ENCODE peak calls at places on chromosomes 2 and 18, in four cellular contexts. S, Y, E and W are unnamed samples.

GRCh38 chr2:147937744-147938349 is 82.7 kb downstream of the ORC4 start:
- DNase-seq in E (peak; percentile 16), Y (peak; percentile 39), S (peak; percentile 56), W (peak; percentile 3)

GRCh38 chr2:201886504-201886903 is 80.2 kb downstream of the CDK15 start:
- DNase-seq in E (no peak), S (peak; percentile 61), Y (no peak), W (peak; percentile 86)

GRCh38 chr2:236675051-236675450 is 105.4 kb downstream of the ACKR3 start:
- DNase-seq in E (no peak), S (no peak), Y (no peak), W (peak; percentile 73)

GRCh38 chr18:9697121-9697520 is 11.0 kb upstream of the RAB31 start:
- DNase-seq in S (no peak), Y (no peak), E (no peak), W (no peak)

GRCh38 chr18:41745166-41746049 is 209.6 kb upstream of the PIK3C3 start:
- DNase-seq in E (peak; percentile 71), S (peak; percentile 57), Y (peak; percentile 51), W (peak; percentile 28)

GRCh38 chr18:48729421-48729820 is 190.6 kb downstream of the CTIF start:
- DNase-seq in E (no peak), Y (peak; percentile 53), S (no peak), W (no peak)

GRCh38 chr2:144403940-144404339 is 116.0 kb downstream of the ZEB2 start:
- DNase-seq in Y (peak; percentile 46), E (no peak), S (no peak), W (no peak)

GRCh38 chr2:143505542-143505941 is 376.3 kb downstream of the ARHGAP15 start:
- DNase-seq in E (no peak), S (no peak), Y (no peak), W (no peak)

GRCh38 chr18:43170586-43170985 is 55.1 kb upstream of the RIT2 start:
- DNase-seq in S (no peak), E (no peak), Y (no peak), W (no peak)

GRCh38 chr18:55048892-55049291 is 89.6 kb upstream of the CCDC68 start:
- DNase-seq in S (peak; percentile 79), Y (peak; percentile 33), E (no peak), W (peak; percentile 35)

GRCh38 chr2:1132328-1132964 is 181.8 kb downstream of the SNTG2 start:
- DNase-seq in S (no peak), Y (no peak), E (no peak), W (no peak)

DNA sequence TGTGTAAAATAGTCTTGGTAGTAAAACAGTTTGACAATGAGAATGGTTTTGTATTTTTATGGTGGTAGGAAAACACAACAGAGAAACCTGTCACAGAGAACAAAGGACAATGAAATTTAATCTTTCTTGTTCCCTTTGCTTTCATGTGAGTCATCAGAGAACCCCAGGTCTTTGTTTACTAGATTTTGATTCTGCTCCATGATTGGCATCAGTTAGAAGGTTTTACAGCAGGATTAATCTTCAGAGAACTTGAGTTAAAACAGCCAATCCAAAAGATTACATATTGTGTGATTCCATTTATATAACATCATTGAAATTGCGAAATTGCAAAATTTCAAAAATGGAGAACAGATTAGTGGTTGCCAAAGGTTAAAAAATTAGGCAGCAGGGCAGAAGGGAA is 2.5 kb downstream of the APLF start:
- DNase-seq in E (no peak), S (peak; percentile 70), Y (no peak), W (no peak)
- H3K4me2 ChIP-seq in E (no peak overlapping the region), S (no peak overlapping the region), Y (no peak overlapping the region), W (no peak overlapping the region)

DNA sequence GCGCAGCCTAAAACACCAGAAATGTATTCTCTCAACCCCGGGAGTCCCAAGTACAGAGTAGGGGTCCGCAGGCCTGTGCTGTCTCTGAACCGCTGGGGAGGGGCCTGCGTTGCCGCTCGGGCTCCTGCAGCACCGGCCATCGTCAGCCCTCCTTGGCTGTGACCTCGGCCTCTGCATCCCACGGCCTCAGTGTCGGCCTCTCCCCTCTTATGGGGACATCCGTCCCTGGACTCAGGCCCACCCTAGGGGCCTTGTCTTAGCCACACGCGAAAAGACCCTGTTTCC is 50.5 kb downstream of the KCNG2 start:
- DNase-seq in E (no peak), Y (no peak), S (no peak), W (no peak)
- H3K36me3 ChIP-seq in E (no peaks in the 10 kb centered on the region), Y (no peaks in the 10 kb centered on the region), S (no peaks in the 10 kb centered on the region), W (no peaks in the 10 kb centered on the region)

DNA sequence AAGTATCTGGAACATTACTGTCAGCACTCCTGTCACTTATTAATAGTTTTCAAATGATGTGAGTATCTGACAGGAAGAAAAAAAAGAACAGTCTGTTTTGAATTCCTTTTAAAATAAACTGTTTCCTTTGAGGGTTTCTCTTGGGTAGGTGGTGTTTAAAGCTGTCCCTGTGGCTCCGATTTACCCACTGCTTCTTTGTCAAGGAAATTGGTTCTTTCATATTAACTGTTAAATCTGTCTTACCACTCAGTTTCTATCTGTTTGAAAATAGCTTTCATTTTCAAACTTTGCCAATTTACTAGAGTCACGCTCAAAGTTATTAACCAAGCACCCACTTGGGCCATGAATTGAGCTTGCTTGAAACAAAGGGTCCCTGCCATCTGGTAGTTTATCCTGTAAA is 614.6 kb upstream of the NXPH2 start:
- DNase-seq in Y (no peak), E (no peak), S (no peak), W (no peak)
- H3K4me3 ChIP-seq in Y (no peak overlapping the region), E (no peak overlapping the region), S (no peak overlapping the region), W (no peak overlapping the region)

DNA sequence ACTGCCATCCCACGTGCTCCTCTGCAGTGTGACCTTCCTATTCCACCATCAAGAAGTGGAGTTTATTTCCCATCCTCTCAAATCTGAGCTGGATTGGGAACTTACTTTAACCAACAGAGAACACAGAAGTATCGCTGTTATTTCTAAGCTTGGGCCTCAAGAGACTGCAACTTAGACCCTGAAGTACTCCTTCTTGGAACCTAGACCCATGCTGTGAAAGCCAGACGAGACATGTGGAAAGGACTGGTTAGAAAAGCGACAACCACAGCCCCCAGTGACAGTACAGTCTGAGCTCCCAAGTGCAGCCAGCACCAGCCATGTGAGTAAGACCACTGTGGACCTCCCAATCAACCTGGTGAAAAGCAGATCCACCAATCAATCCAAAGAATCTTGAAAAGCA is 52.1 kb downstream of the ZNF521 start:
- DNase-seq in E (no peak), S (no peak), Y (peak; percentile 33), W (no peak)
- H3K4me2 ChIP-seq in E (no peak overlapping the region), S (no peak overlapping the region), Y (no peak overlapping the region), W (no peak overlapping the region)

DNA sequence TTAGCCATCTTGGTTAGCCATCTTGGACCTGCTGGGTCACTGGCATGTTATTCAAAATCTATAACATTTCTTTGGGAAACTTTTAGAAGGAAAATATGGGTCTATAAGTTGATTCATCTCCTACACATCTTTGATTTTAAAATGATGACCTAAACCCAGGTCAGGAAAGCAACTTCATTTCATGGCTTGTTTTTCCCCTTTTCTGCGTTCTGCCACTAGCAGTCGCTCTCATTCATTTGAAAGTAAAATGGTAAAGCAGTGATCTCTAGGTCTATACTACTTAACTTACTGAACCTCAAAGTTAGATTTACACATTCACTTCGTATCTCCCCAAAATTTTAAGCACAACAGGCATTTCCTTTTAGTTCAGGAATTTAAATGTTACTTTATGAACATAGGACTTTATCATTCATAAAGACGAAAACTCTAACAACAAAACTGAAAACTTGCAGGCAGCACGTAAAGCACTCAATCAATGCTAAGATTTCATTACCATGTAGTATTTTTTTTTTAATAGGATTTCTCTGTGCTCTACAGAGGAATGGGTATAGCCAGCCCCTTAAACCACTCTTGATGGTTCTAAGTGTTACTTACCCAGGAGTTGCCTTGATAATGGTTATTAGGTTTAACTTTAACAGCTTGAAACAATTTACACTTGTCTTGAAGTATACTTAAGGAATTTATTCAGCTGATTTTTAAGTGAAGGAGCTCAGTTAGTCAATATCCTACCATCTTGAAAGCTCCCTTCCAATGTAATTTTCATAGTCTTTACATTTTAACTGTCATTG is 62.5 kb downstream of the GORASP2 start:
- DNase-seq in Y (no peak), E (no peak), S (no peak), W (no peak)
- H3K36me3 ChIP-seq in Y (peaks cover 84% of the 10 kb centered on the region), E (peaks cover 43% of the 10 kb centered on the region), S (peaks cover 29% of the 10 kb centered on the region), W (peaks cover 13% of the 10 kb centered on the region)

DNA sequence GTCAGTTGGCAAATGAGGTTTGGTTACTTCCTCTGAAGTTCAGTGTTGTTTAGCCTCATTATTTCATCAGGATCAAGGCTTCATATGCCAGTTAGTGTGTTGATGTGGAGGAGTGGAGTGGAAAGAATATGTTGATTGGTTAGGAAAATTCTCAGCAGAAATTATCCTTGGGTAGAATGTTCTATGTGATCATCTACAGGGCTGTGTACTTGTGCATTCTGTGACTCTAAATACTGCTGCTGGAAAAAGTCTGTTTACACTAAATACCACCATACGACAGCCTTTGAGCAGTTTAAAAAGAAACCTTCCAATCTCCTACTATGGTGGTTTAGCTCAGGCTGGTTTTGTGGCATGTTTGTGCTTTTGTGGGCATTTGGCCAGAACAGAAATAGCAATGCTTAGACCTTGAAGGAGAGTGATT is 25.8 kb downstream of the CAB39 start:
- DNase-seq in E (no peak), S (peak; percentile 23), Y (peak; percentile 83), W (no peak)
- H3K4me3 ChIP-seq in E (no peak overlapping the region), S (peak overlapping the region; percentile 53), Y (no peak overlapping the region), W (no peak overlapping the region)

GRCh38 chr2:38601061-38601460 is 1.7 kb downstream of the HNRNPLL start:
- DNase-seq in S (peak; percentile 15), Y (no peak), E (no peak), W (no peak)
- H3K4me2 ChIP-seq in S (peak overlapping the region; percentile 94), Y (peak overlapping the region; percentile 69), E (peak overlapping the region; percentile 74), W (peak overlapping the region; percentile 95)

GRCh38 chr2:238446371-238446770 is 19.6 kb downstream of the ASB1 start:
- DNase-seq in E (no peak), Y (no peak), S (no peak), W (no peak)

GRCh38 chr2:238441262-238442114 is 14.8 kb downstream of the ASB1 start:
- DNase-seq in E (peak; percentile 68), Y (peak; percentile 28), S (no peak), W (no peak)

GRCh38 chr2:238440767-238441166 is 14.0 kb downstream of the ASB1 start:
- DNase-seq in S (no peak), E (no peak), Y (no peak), W (no peak)

GRCh38 chr2:238445409-238446190 is 18.9 kb downstream of the ASB1 start:
- DNase-seq in Y (no peak), S (no peak), E (no peak), W (no peak)

DNA sequence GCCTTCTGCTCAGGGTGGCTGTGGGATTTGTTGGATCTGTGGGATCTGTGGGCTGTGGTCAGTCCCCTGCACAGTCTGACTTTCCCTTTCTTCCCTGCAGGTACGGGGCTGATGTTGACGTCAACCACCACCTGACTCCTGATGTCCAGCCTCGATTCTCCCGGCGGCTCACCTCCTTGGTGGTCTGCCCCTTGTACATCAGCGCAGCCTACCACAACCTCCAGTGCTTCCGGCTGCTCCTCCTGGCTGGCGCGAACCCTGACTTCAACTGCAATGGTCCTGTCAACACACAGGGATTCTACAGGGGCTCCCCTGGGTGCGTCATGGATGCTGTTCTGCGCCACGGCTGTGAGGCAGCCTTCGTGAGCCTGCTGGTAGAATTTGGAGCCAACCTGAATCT is 17.5 kb downstream of the ASB1 start:
- DNase-seq in E (no peak), S (no peak), Y (no peak), W (no peak)
- H3K36me3 ChIP-seq in E (peaks cover 65% of the 10 kb centered on the region), S (peaks cover 48% of the 10 kb centered on the region), Y (peaks cover 64% of the 10 kb centered on the region), W (peaks cover 28% of the 10 kb centered on the region)

GRCh38 chr2:102101097-102101843 is 41.3 kb upstream of the IL1R1 start:
- DNase-seq in S (no peak), Y (peak; percentile 61), E (no peak), W (no peak)
- H3K4me3 ChIP-seq in S (no peak overlapping the region), Y (no peak overlapping the region), E (no peak overlapping the region), W (no peak overlapping the region)

GRCh38 chr2:16103614-16104344 is 163.4 kb downstream of the MYCN start:
- DNase-seq in S (no peak), E (no peak), Y (no peak), W (no peak)
- H3K4me2 ChIP-seq in S (no peak overlapping the region), E (no peak overlapping the region), Y (no peak overlapping the region), W (no peak overlapping the region)